ENCODE peak calls at places on chromosomes 1 and 21, in nine cellular contexts. V is GM06990; I is CD8-positive, alpha-beta T cell; X is IMR-90; F is fibroblast of lung; E is AG09309; S is NB4; N is A549; U is prostate gland. G is an unnamed sample.

GRCh38 chr21:41671859-41672542 is 94.9 kb downstream of the RIPK4 start:
- DNase-seq in V (no peak), I (no peak), X (no peak), F (no peak), E (no peak), S (no peak), N (no peak), U (no peak), G (no peak)

GRCh38 chr1:8736927-8737326 is 80.5 kb downstream of the RERE start:
- DNase-seq in V (no peak), I (no peak), X (no peak), F (peak), E (no peak), S (no peak), N (no peak), U (no peak), G (no peak)

GRCh38 chr1:200893411-200893901 is 1.2 kb upstream of the INAVA start:
- DNase-seq in V (no peak), I (no peak), X (no peak), F (no peak), E (no peak), S (no peak), N (peak), U (no peak), G (no peak)

GRCh38 chr21:38349111-38349746 is 92.4 kb downstream of the KCNJ15 start:
- DNase-seq in V (no peak), I (no peak), X (peak), F (peak), E (no peak), S (no peak), N (no peak), U (no peak), G (no peak)

GRCh38 chr1:206002833-206003532 is at the start of gene RAB7B:
- DNase-seq in V (no peak), I (peak), X (peak), F (peak), E (no peak), S (no peak), N (no peak), U (peak), G (no peak)

GRCh38 chr1:16070640-16071355 is 2.7 kb downstream of the FAM131C start:
- DNase-seq in V (no peak), I (no peak), X (no peak), F (no peak), E (no peak), S (no peak), N (no peak), U (no peak), G (no peak)

GRCh38 chr1:77796695-77797405 is 17.4 kb downstream of the MIGA1 start:
- DNase-seq in V (no peak), I (no peak), X (no peak), F (no peak), E (no peak), S (no peak), N (no peak), U (peak), G (no peak)

GRCh38 chr1:53639996-53640695 is 98.8 kb downstream of the GLIS1 start:
- DNase-seq in V (no peak), I (no peak), X (no peak), F (no peak), E (no peak), S (no peak), N (no peak), U (no peak), G (peak)

GRCh38 chr21:46675595-46676280 is 40.3 kb downstream of the PRMT2 start:
- DNase-seq in V (no peak), I (no peak), X (peak), F (no peak), E (no peak), S (no peak), N (no peak), U (no peak), G (no peak)

GRCh38 chr1:27071049-27071416 is 58.4 kb upstream of the TENT5B start:
- DNase-seq in V (no peak), I (no peak), X (peak), F (no peak), E (no peak), S (no peak), N (no peak), U (no peak), G (no peak)

GRCh38 chr1:68799096-68799495 is 302.2 kb upstream of the DEPDC1 start:
- DNase-seq in V (no peak), I (no peak), X (no peak), F (no peak), E (no peak), S (no peak), N (no peak), U (no peak), G (no peak)

GRCh38 chr1:241815957-241816356 is 32.0 kb upstream of the EXO1 start:
- DNase-seq in V (no peak), I (no peak), X (no peak), F (no peak), E (no peak), S (no peak), N (no peak), U (no peak), G (no peak)

GRCh38 chr1:230310381-230311163 is 115.6 kb downstream of the PGBD5 start:
- DNase-seq in V (no peak), I (peak), X (peak), F (peak), E (peak), S (peak), N (peak), U (peak), G (peak)

GRCh38 chr1:91513160-91513559 is 12.5 kb downstream of the CDC7 start:
- DNase-seq in V (no peak), I (no peak), X (peak), F (peak), E (no peak), S (no peak), N (no peak), U (no peak), G (no peak)

GRCh38 chr1:17466359-17466758 is 26.9 kb upstream of the RCC2 start:
- DNase-seq in V (no peak), I (no peak), X (no peak), F (no peak), E (no peak), S (no peak), N (no peak), U (no peak), G (no peak)

GRCh38 chr1:210364479-210364878 is 35.8 kb downstream of the HHAT start:
- DNase-seq in V (no peak), I (no peak), X (no peak), F (no peak), E (no peak), S (no peak), N (no peak), U (peak), G (no peak)

GRCh38 chr21:40433575-40433974 is 413.4 kb downstream of the DSCAM start:
- DNase-seq in V (no peak), I (no peak), X (no peak), F (no peak), E (no peak), S (no peak), N (no peak), U (no peak), G (no peak)

GRCh38 chr21:42187976-42188653 is 30.8 kb upstream of the ABCG1 start:
- DNase-seq in V (peak), I (peak), X (no peak), F (peak), E (no peak), S (peak), N (no peak), U (no peak), G (no peak)

GRCh38 chr1:34985063-34985770 is at the start of gene TMEM35B:
- DNase-seq in V (peak), I (peak), X (peak), F (peak), E (no peak), S (peak), N (peak), U (peak), G (peak)

GRCh38 chr1:1359316-1359667 is 937 bp upstream of the MXRA8 start:
- DNase-seq in V (peak), I (no peak), X (peak), F (peak), E (no peak), S (no peak), N (no peak), U (no peak), G (no peak)

GRCh38 chr21:44938976-44939531 is 775 bp upstream of the SLX9 start:
- DNase-seq in V (no peak), I (no peak), X (no peak), F (no peak), E (no peak), S (no peak), N (no peak), U (peak), G (no peak)

GRCh38 chr1:71828431-71829012 is 453.8 kb downstream of the NEGR1 start:
- DNase-seq in V (no peak), I (no peak), X (no peak), F (no peak), E (no peak), S (no peak), N (no peak), U (no peak), G (no peak)

GRCh38 chr1:210695041-210695440 is 366.3 kb downstream of the HHAT start:
- DNase-seq in V (no peak), I (no peak), X (peak), F (peak), E (no peak), S (no peak), N (no peak), U (no peak), G (no peak)

GRCh38 chr1:203486618-203487370 is 7.2 kb upstream of the OPTC start:
- DNase-seq in V (no peak), I (no peak), X (no peak), F (no peak), E (no peak), S (no peak), N (no peak), U (no peak), G (no peak)

GRCh38 chr1:45850017-45850416 is 46.6 kb downstream of the MAST2 start:
- DNase-seq in V (no peak), I (no peak), X (no peak), F (no peak), E (no peak), S (no peak), N (no peak), U (no peak), G (no peak)

GRCh38 chr1:229325873-229326502 is 16.9 kb downstream of the CCSAP start:
- DNase-seq in V (no peak), I (no peak), X (no peak), F (no peak), E (no peak), S (no peak), N (no peak), U (no peak), G (no peak)

GRCh38 chr1:1538334-1538733 is 2.1 kb downstream of the TMEM240 start:
- DNase-seq in V (no peak), I (no peak), X (no peak), F (no peak), E (no peak), S (no peak), N (no peak), U (no peak), G (no peak)

GRCh38 chr1:9321480-9321849 is 28.8 kb downstream of the SPSB1 start:
- DNase-seq in V (no peak), I (no peak), X (peak), F (peak), E (peak), S (peak), N (no peak), U (no peak), G (no peak)

GRCh38 chr1:213385806-213386324 is 334.8 kb downstream of the RPS6KC1 start:
- DNase-seq in V (no peak), I (no peak), X (no peak), F (no peak), E (no peak), S (no peak), N (no peak), U (no peak), G (no peak)
- TF ChIP-seq CTCF in V (no peak), I (no peak), X (no peak), F (no peak), E (no peak), S (no peak), N (no peak), U (no peak), G (no peak)

DNA sequence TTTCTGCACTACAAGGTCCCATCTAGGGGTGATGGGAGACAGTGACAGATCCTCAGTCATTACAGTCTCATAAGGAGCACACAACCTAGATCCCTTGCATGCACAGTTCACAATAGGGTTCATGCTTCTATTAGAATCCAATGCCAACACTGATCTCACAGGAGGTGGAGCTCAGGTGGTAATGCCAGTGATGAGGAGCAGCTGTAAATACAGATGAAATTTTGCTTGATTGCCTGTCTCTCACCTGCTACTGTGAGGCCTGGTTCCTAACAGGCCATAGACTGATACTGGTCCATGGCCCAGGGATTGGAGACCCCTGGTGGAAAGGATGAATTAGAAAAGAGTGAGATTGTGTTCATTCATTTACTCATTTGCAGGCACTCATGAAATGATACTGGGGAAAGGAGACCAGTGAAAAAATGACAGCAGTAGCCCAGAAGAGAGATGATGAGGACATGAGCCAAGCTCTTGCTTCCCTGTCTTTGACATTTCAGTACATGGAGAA is 251.6 kb upstream of the DUSP10 start:
- DNase-seq in V (no peak), I (no peak), X (no peak), F (no peak), E (no peak), S (no peak), N (no peak), U (no peak), G (no peak)
- TF ChIP-seq CTCF in V (no peak), I (no peak), X (no peak), F (no peak), E (no peak), S (no peak), N (no peak), U (no peak), G (no peak)

DNA sequence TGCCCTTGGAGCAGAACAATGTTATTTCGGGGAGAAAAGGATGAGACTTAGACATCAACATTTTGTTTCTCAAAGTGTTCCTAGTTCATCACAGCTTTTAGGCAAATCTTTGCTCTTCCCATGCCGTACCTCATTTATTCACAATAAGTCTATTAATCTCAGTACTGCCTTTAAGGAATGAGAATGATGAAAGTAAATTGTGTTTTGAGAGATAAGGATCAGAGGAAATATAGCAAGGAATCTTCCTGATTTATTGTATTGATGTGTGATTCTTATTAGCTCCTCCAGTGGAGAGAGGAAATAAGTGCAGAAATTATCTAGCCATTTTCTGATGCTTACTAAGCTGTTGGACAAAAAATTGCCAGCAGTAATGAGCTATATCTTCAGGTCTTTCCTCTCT is 2.0 kb downstream of the POLR3C start:
- DNase-seq in V (no peak), I (no peak), X (no peak), F (no peak), E (no peak), S (no peak), N (no peak), U (no peak), G (no peak)
- TF ChIP-seq CTCF in V (no peak), I (no peak), X (no peak), F (no peak), E (no peak), S (no peak), N (peak), U (no peak), G (no peak)

GRCh38 chr21:17554619-17555472 is 42.0 kb downstream of the CXADR start:
- DNase-seq in V (no peak), I (no peak), X (peak), F (peak), E (no peak), S (peak), N (peak), U (no peak), G (no peak)
- TF ChIP-seq CTCF in V (no peak), I (no peak), X (peak), F (peak), E (no peak), S (peak), N (peak), U (peak), G (no peak)

G was measured in mesothelial cell of epicardium.